ENCODE peak calls at places on chromosomes 5 and 9, in six cellular contexts. P, I, C, W, A and R are unnamed samples.
A peak's percentile ranks its signal among the peaks of the same experiment; 100 is the strongest.

GRCh38 chr5:139392678-139393496 is 2.0 kb downstream of the PROB1 start:
- DNase-seq in P (peak; percentile 46), W (no peak), C (peak; percentile 58), A (no peak), I (peak; percentile 80), R (peak; percentile 86)

GRCh38 chr9:109329274-109330258 is 8.7 kb upstream of the EPB41L4B start:
- DNase-seq in P (peak; percentile 94), A (peak; percentile 45), I (peak; percentile 71), C (peak; percentile 40), W (peak; percentile 33), R (no peak)

GRCh38 chr5:31492824-31493223 is 39.1 kb downstream of the DROSHA start:
- DNase-seq in W (no peak), C (no peak), I (no peak), P (no peak), A (no peak), R (no peak)

GRCh38 chr9:124381073-124381945 is 33.9 kb downstream of the PSMB7 start:
- DNase-seq in A (no peak), W (no peak), C (no peak), I (no peak), P (no peak), R (no peak)

GRCh38 chr5:166566725-166567124 is 1724.7 kb upstream of the WWC1 start:
- DNase-seq in C (no peak), I (no peak), W (no peak), A (no peak), P (no peak), R (no peak)

GRCh38 chr5:122751293-122751753 is 23.6 kb upstream of the SNX2 start:
- DNase-seq in P (no peak), C (no peak), A (no peak), W (no peak), I (peak; percentile 77), R (no peak)

GRCh38 chr9:127926961-127927456 is 3.6 kb downstream of the PIP5KL1 start:
- DNase-seq in W (no peak), I (no peak), C (no peak), P (no peak), A (no peak), R (no peak)

GRCh38 chr5:41788800-41789395 is 81.3 kb downstream of the OXCT1 start:
- DNase-seq in W (peak; percentile 16), A (no peak), I (no peak), P (no peak), C (no peak), R (no peak)

GRCh38 chr9:69949396-69949795 is 94.3 kb upstream of the MAMDC2 start:
- DNase-seq in I (no peak), C (no peak), A (no peak), P (no peak), W (no peak), R (no peak)

GRCh38 chr9:134619983-134620612 is 21.5 kb upstream of the COL5A1 start:
- DNase-seq in W (no peak), A (no peak), P (no peak), C (no peak), I (no peak), R (no peak)

GRCh38 chr5:128962211-128962610 is 3.1 kb upstream of the SLC27A6 start:
- DNase-seq in C (no peak), W (no peak), I (no peak), A (no peak), P (no peak), R (no peak)

GRCh38 chr5:159337291-159337974 is 7.1 kb upstream of the IL12B start:
- DNase-seq in P (no peak), C (no peak), A (no peak), I (no peak), W (no peak), R (peak; percentile 26)

GRCh38 chr9:6525326-6526040 is 112.5 kb downstream of the UHRF2 start:
- DNase-seq in I (no peak), W (no peak), P (no peak), A (no peak), C (no peak), R (no peak)

GRCh38 chr5:33223563-33224305 is 217.0 kb upstream of the TARS1 start:
- DNase-seq in W (no peak), I (no peak), A (no peak), C (no peak), P (no peak), R (no peak)

GRCh38 chr9:70421020-70421271 is 6.5 kb upstream of the KLF9 start:
- DNase-seq in W (no peak), P (no peak), I (no peak), A (no peak), C (no peak), R (no peak)

GRCh38 chr9:70477907-70478480 is 63.5 kb upstream of the KLF9 start:
- DNase-seq in W (no peak), A (no peak), P (peak; percentile 25), C (no peak), I (no peak), R (no peak)

GRCh38 chr5:178551059-178551458 is 39.1 kb downstream of the COL23A1 start:
- DNase-seq in W (no peak), A (no peak), P (no peak), I (no peak), C (no peak), R (peak; percentile 18)

GRCh38 chr9:94985649-94986048 is 259.1 kb downstream of the AOPEP start:
- DNase-seq in I (no peak), P (no peak), A (no peak), C (no peak), W (no peak), R (no peak)

GRCh38 chr5:138594305-138595058 is 19.3 kb upstream of the HSPA9 start:
- DNase-seq in A (no peak), I (no peak), C (no peak), P (no peak), W (no peak), R (no peak)

GRCh38 chr5:113264061-113264460 is 170.7 kb downstream of the TSSK1B start:
- DNase-seq in C (no peak), I (peak; percentile 19), A (no peak), W (no peak), P (no peak), R (no peak)

GRCh38 chr5:99081711-99082110 is 152.9 kb upstream of the CHD1 start:
- DNase-seq in P (no peak), C (no peak), I (no peak), W (no peak), A (no peak), R (no peak)

GRCh38 chr5:42059291-42059690 is 134.2 kb downstream of the FBXO4 start:
- DNase-seq in A (no peak), C (no peak), P (no peak), W (no peak), I (no peak), R (no peak)

DNA sequence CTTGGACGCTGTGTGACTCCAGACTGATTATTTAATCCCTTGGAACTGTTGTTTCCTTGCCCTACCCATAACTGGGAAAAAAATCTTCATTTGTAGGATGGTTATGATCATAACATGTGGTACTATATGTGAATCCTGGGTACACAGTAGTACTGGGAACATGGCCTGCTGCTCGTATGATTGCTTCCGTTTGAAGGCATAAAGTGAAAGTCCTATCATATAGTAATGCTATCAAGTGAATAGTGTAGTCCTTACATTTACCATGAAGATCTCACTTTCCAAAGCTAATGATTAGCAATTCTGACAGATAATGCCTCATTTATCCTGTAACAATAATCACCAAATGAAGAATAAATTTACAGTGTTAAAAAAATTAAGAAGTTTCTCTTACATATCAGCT is 53.2 kb downstream of the MEF2C start:
- DNase-seq in P (no peak), W (no peak), C (no peak), I (no peak), A (no peak), R (peak; percentile 52)
- H3K4me3 ChIP-seq in P (no peak overlapping the region), W (peak overlapping the region; percentile 3), C (peak overlapping the region; percentile 47), I (no peak overlapping the region), A (no peak overlapping the region), R (peak overlapping the region; percentile 52)

GRCh38 chr5:17225551-17225950 is 8.1 kb downstream of the BASP1 start:
- DNase-seq in W (no peak), P (no peak), A (no peak), I (no peak), C (no peak), R (no peak)

GRCh38 chr5:17224858-17225436 is 7.5 kb downstream of the BASP1 start:
- DNase-seq in I (no peak), W (no peak), P (no peak), C (no peak), A (no peak), R (no peak)

GRCh38 chr5:17229308-17229707 is 11.9 kb downstream of the BASP1 start:
- DNase-seq in W (no peak), C (no peak), P (no peak), I (no peak), A (no peak), R (no peak)

GRCh38 chr5:17228833-17229291 is 11.4 kb downstream of the BASP1 start:
- DNase-seq in A (no peak), P (no peak), C (no peak), I (no peak), W (no peak), R (no peak)

GRCh38 chr5:17227868-17228267 is 10.4 kb downstream of the BASP1 start:
- DNase-seq in A (no peak), P (no peak), I (no peak), C (no peak), W (no peak), R (no peak)
- H3K27ac ChIP-seq in A (no peak overlapping the region), P (no peak overlapping the region), I (no peak overlapping the region), C (no peak overlapping the region), W (no peak overlapping the region), R (no peak overlapping the region)

DNA sequence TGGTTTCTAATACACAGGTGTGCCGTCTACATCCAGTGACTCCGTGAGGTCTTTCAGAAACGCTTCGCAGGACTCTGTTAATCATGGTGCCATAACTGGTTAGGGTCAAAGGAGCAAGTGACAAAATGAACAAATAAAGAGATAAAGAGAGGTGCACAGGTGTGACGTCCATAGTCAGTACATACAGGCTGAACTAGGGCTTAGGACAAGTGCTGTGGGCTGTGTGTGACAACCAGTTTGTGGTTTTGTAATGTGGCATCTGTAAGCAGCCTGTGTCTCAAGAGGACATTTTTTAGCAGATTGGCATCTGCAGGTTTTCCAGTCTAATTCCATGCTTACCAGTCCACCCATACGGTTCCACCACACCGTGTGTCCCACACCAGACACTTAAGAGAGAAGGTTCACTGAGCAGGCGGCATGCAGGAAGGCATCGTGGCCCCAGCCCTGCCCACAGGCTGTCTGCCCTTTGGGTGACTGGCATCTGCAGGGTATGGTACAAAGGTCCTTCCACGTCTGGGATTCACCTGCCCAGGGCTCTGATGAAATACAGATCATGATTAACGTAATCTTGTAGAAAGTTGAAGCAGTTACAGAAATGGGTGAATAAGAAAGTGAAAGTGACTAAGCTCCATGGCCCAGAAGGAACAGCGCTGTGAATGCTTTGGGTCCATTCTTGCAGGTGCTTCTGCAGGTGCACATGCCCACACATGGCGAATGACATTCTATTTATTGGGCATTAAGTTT is 26.9 kb downstream of the SRD5A1 start:
- DNase-seq in W (no peak), I (no peak), A (no peak), P (no peak), C (no peak), R (no peak)
- H3K4me3 ChIP-seq in W (no peak overlapping the region), I (no peak overlapping the region), A (peak overlapping the region; percentile 13), P (no peak overlapping the region), C (no peak overlapping the region), R (no peak overlapping the region)

GRCh38 chr5:1314564-1314982 is 19.7 kb upstream of the TERT start:
- DNase-seq in I (no peak), P (no peak), A (no peak), C (no peak), W (no peak), R (peak; percentile 42)
- H3K27ac ChIP-seq in I (no peak overlapping the region), P (no peak overlapping the region), A (no peak overlapping the region), C (no peak overlapping the region), W (no peak overlapping the region), R (peak overlapping the region; percentile 99)

GRCh38 chr9:34592895-34593601 is 3.5 kb upstream of the CNTFR start:
- DNase-seq in I (peak; percentile 60), P (peak; percentile 30), A (peak; percentile 61), C (peak; percentile 81), W (peak; percentile 58), R (no peak)
- H3K4me3 ChIP-seq in I (no peak overlapping the region), P (no peak overlapping the region), A (no peak overlapping the region), C (peak overlapping the region; percentile 20), W (no peak overlapping the region), R (no peak overlapping the region)

GRCh38 chr5:124104813-124105212 is 592.8 kb downstream of the CSNK1G3 start:
- DNase-seq in I (no peak), P (no peak), W (no peak), A (no peak), C (peak; percentile 16), R (no peak)
- H3K27ac ChIP-seq in I (no peak overlapping the region), P (no peak overlapping the region), W (no peak overlapping the region), A (no peak overlapping the region), C (no peak overlapping the region), R (no peak overlapping the region)